ENCODE peak calls at places on chromosome 17, in six cellular contexts. W, B, E, L, J and Z are unnamed samples.

GRCh38 chr17:70169707-70170597 is 620 bp downstream of the KCNJ2 start:
- DNase-seq in W (peak; percentile 21), J (peak; percentile 45), B (no peak), L (no peak), E (no peak), Z (no peak)

GRCh38 chr17:16286009-16286946 is 67.0 kb downstream of the CENPV start:
- DNase-seq in W (peak; percentile 90), L (no peak), B (peak; percentile 65), E (peak; percentile 96), J (peak; percentile 18), Z (no peak)

GRCh38 chr17:45046536-45047125 is 4.8 kb downstream of the DCAKD start:
- DNase-seq in W (no peak), E (no peak), L (no peak), J (no peak), B (no peak), Z (no peak)

GRCh38 chr17:36128411-36128978 is 24.9 kb downstream of the CCL4 start:
- DNase-seq in L (no peak), B (no peak), E (peak; percentile 54), W (no peak), J (no peak), Z (no peak)

GRCh38 chr17:79720705-79721295 is 9.9 kb upstream of the ENPP7 start:
- DNase-seq in L (no peak), E (no peak), W (no peak), J (no peak), B (no peak), Z (no peak)

GRCh38 chr17:49576121-49576905 is 642 bp downstream of the NXPH3 start:
- DNase-seq in E (peak; percentile 34), J (peak; percentile 36), L (peak; percentile 16), B (no peak), W (peak; percentile 54), Z (peak; percentile 82)

GRCh38 chr17:27558341-27558740 is 72.6 kb upstream of the LGALS9 start:
- DNase-seq in W (no peak), B (no peak), E (no peak), L (no peak), J (no peak), Z (no peak)

GRCh38 chr17:81537856-81538555 is 9.8 kb downstream of the FSCN2 start:
- DNase-seq in W (no peak), E (no peak), J (no peak), L (peak; percentile 94), B (no peak), Z (peak; percentile 96)

GRCh38 chr17:43020789-43021738 is 1.1 kb downstream of the VAT1 start:
- DNase-seq in B (peak; percentile 32), J (no peak), L (peak; percentile 17), W (peak; percentile 81), E (peak; percentile 72), Z (peak; percentile 76)

GRCh38 chr17:78924481-78925151 is 571 bp downstream of the TIMP2 start:
- DNase-seq in B (no peak), W (peak; percentile 48), L (no peak), E (peak; percentile 44), J (no peak), Z (no peak)

GRCh38 chr17:53649201-53649600 is 173.5 kb upstream of the KIF2B start:
- DNase-seq in W (no peak), J (no peak), L (no peak), E (no peak), B (no peak), Z (no peak)

GRCh38 chr17:74241434-74241833 is 28.1 kb downstream of the TTYH2 start:
- DNase-seq in J (peak; percentile 59), L (no peak), W (peak; percentile 48), B (no peak), E (no peak), Z (no peak)